ENCODE peak calls at places on chromosome 18, in ten cellular contexts. U, G, T, B, E, Q, I, F, O and M are unnamed samples.
A peak's percentile ranks its signal among the peaks of the same experiment; 100 is the strongest.

GRCh38 chr18:49250819-49251388 is 209.5 kb downstream of the DYM start:
- DNase-seq in T (no peak), F (peak; percentile 65), Q (no peak), E (no peak), B (peak; percentile 20), O (peak; percentile 62), I (no peak), G (no peak), U (no peak), M (peak; percentile 63)

GRCh38 chr18:2168022-2168421 is 403.3 kb downstream of the METTL4 start:
- DNase-seq in O (no peak), B (no peak), T (no peak), U (no peak), E (no peak), F (no peak), Q (no peak), I (no peak), G (no peak), M (no peak)

GRCh38 chr18:8982416-8983183 is 119.9 kb upstream of the NDUFV2 start:
- DNase-seq in E (no peak), Q (no peak), B (peak; percentile 80), G (peak; percentile 41), I (no peak), T (no peak), O (peak; percentile 66), F (peak; percentile 65), U (peak; percentile 51), M (peak; percentile 88)

GRCh38 chr18:57296336-57296735 is 56.0 kb upstream of the ST8SIA3 start:
- DNase-seq in B (no peak), T (no peak), F (no peak), I (no peak), U (no peak), Q (no peak), G (no peak), E (no peak), O (no peak), M (no peak)

GRCh38 chr18:35117951-35118411 is 76.8 kb downstream of the MAPRE2 start:
- DNase-seq in E (peak; percentile 64), G (no peak), O (peak; percentile 63), T (no peak), F (peak; percentile 52), I (no peak), Q (no peak), U (no peak), B (peak; percentile 55), M (peak; percentile 82)

GRCh38 chr18:73952296-73952946 is 195.2 kb downstream of the FBXO15 start:
- DNase-seq in E (no peak), F (no peak), T (no peak), B (no peak), G (no peak), Q (no peak), O (no peak), U (no peak), I (no peak), M (no peak)

GRCh38 chr18:36772339-36772738 is 56.5 kb downstream of the TPGS2 start:
- DNase-seq in G (no peak), T (no peak), F (no peak), U (no peak), Q (no peak), B (peak; percentile 65), O (no peak), I (no peak), E (no peak), M (no peak)

GRCh38 chr18:42030586-42031182 is 75.7 kb downstream of the PIK3C3 start:
- DNase-seq in O (peak; percentile 31), U (no peak), I (no peak), B (no peak), G (peak; percentile 56), F (peak; percentile 41), Q (no peak), E (no peak), T (no peak), M (peak; percentile 63)

GRCh38 chr18:58966704-58967103 is 102.0 kb downstream of the ZNF532 start:
- DNase-seq in T (no peak), B (no peak), G (no peak), E (no peak), F (no peak), U (no peak), O (no peak), Q (no peak), I (no peak), M (no peak)

GRCh38 chr18:48106976-48107781 is 176.7 kb upstream of the SMAD2 start:
- DNase-seq in T (no peak), F (no peak), O (no peak), I (no peak), Q (no peak), B (no peak), U (no peak), E (no peak), G (no peak), M (peak; percentile 28)

GRCh38 chr18:23400918-23401317 is 52.2 kb upstream of the RIOK3 start:
- DNase-seq in F (no peak), E (no peak), G (no peak), I (no peak), O (no peak), Q (no peak), B (no peak), T (no peak), U (no peak), M (no peak)

GRCh38 chr18:7234061-7234460 is 3.2 kb downstream of the LRRC30 start:
- DNase-seq in E (peak; percentile 92), F (no peak), O (no peak), B (no peak), U (no peak), I (no peak), Q (no peak), T (peak; percentile 76), G (no peak), M (no peak)

GRCh38 chr18:55250729-55251128 is 291.5 kb upstream of the CCDC68 start:
- DNase-seq in U (no peak), O (no peak), F (no peak), I (no peak), E (no peak), G (no peak), Q (no peak), B (no peak), T (no peak), M (peak; percentile 47)

GRCh38 chr18:23191952-23192662 is 56.8 kb downstream of the CABLES1 start:
- DNase-seq in E (peak; percentile 11), B (peak; percentile 33), T (peak; percentile 85), G (peak; percentile 59), F (peak; percentile 92), U (no peak), I (no peak), Q (peak; percentile 61), O (peak; percentile 89), M (peak; percentile 88)

GRCh38 chr18:10454800-10455550 is 540 bp downstream of the APCDD1 start:
- DNase-seq in G (peak; percentile 41), O (peak; percentile 19), I (no peak), B (no peak), Q (no peak), F (peak; percentile 36), T (peak; percentile 72), E (no peak), U (no peak), M (no peak)

GRCh38 chr18:2979871-2980606 is 32.9 kb downstream of the LPIN2 start:
- DNase-seq in T (peak; percentile 37), G (no peak), O (peak; percentile 42), Q (no peak), I (no peak), F (peak; percentile 44), B (no peak), U (no peak), E (no peak), M (no peak)

GRCh38 chr18:55452123-55452611 is 135.8 kb downstream of the TCF4 start:
- DNase-seq in E (peak; percentile 29), U (no peak), I (no peak), F (peak; percentile 8), B (no peak), T (peak; percentile 63), Q (no peak), G (no peak), O (peak; percentile 35), M (no peak)

GRCh38 chr18:58263055-58263732 is 219.2 kb downstream of the NEDD4L start:
- DNase-seq in E (no peak), B (no peak), U (peak; percentile 17), Q (no peak), O (no peak), I (no peak), G (no peak), T (no peak), F (no peak), M (no peak)

GRCh38 chr18:56152547-56152946 is 485.8 kb downstream of the TXNL1 start:
- DNase-seq in I (no peak), O (no peak), G (no peak), F (no peak), E (no peak), Q (no peak), T (no peak), U (no peak), B (no peak), M (no peak)

GRCh38 chr18:12452801-12453200 is 45.1 kb downstream of the PRELID3A start:
- DNase-seq in O (no peak), I (no peak), U (no peak), T (no peak), G (no peak), E (no peak), B (no peak), F (no peak), Q (no peak), M (no peak)

GRCh38 chr18:57627488-57627887 is 5.9 kb upstream of the NARS1 start:
- DNase-seq in G (no peak), B (peak; percentile 39), U (no peak), F (peak; percentile 26), I (no peak), T (no peak), Q (no peak), O (no peak), E (no peak), M (peak; percentile 71)

GRCh38 chr18:75810481-75810880 is 383.0 kb upstream of the SMIM21 start:
- DNase-seq in O (no peak), F (no peak), U (no peak), I (no peak), G (no peak), T (no peak), E (no peak), B (no peak), Q (no peak), M (no peak)

GRCh38 chr18:62450546-62451395 is 72.1 kb upstream of the ZCCHC2 start:
- DNase-seq in Q (peak; percentile 85), B (peak; percentile 74), U (peak; percentile 74), F (peak; percentile 79), G (peak; percentile 60), T (peak; percentile 84), I (no peak), E (peak; percentile 88), O (peak; percentile 83), M (peak; percentile 47)

GRCh38 chr18:32349728-32350395 is 120.8 kb downstream of the GAREM1 start:
- DNase-seq in B (peak; percentile 88), G (no peak), F (peak; percentile 98), O (peak; percentile 98), T (peak; percentile 58), E (peak; percentile 51), I (no peak), U (peak; percentile 80), Q (no peak), M (peak; percentile 99)